ENCODE peak calls at places on chromosome 12, in six cellular contexts. One of them, this sample, is unnamed.
A peak's percentile ranks its signal among the peaks of the same experiment; 100 is the strongest.

GRCh38 chr12:111359231-111359913 is 9.5 kb downstream of the PHETA1 start:
- DNase-seq in endothelial cell of umbilical vein: no peak
- DNase-seq in K562: no peak
- DNase-seq in A549: no peak
- DNase-seq in HepG2: no peak
- DNase-seq in GM12878: no peak
- DNase-seq in this sample: peak; percentile 85

GRCh38 chr12:124592050-124592449 is 24.6 kb upstream of the NCOR2 start:
- DNase-seq in endothelial cell of umbilical vein: peak; percentile 78
- DNase-seq in K562: no peak
- DNase-seq in A549: no peak
- DNase-seq in HepG2: no peak
- DNase-seq in GM12878: no peak
- DNase-seq in this sample: no peak

GRCh38 chr12:27456618-27457017 is 10.1 kb downstream of the SMCO2 start:
- DNase-seq in endothelial cell of umbilical vein: no peak
- DNase-seq in K562: no peak
- DNase-seq in A549: no peak
- DNase-seq in HepG2: peak; percentile 8
- DNase-seq in GM12878: no peak
- DNase-seq in this sample: no peak

GRCh38 chr12:121467638-121468403 is 67.9 kb downstream of the RNF34 start:
- DNase-seq in endothelial cell of umbilical vein: peak; percentile 18
- DNase-seq in K562: no peak
- DNase-seq in A549: peak; percentile 25
- DNase-seq in HepG2: no peak
- DNase-seq in GM12878: no peak
- DNase-seq in this sample: no peak

GRCh38 chr12:6928703-6929407 is 1.1 kb downstream of the ATN1 start:
- DNase-seq in endothelial cell of umbilical vein: no peak
- DNase-seq in K562: no peak
- DNase-seq in A549: no peak
- DNase-seq in HepG2: no peak
- DNase-seq in GM12878: no peak
- DNase-seq in this sample: no peak

GRCh38 chr12:111074965-111075364 is 154.6 kb upstream of the MYL2 start:
- DNase-seq in endothelial cell of umbilical vein: no peak
- DNase-seq in K562: no peak
- DNase-seq in A549: no peak
- DNase-seq in HepG2: no peak
- DNase-seq in GM12878: no peak
- DNase-seq in this sample: no peak

GRCh38 chr12:48198619-48198973 is 4.5 kb downstream of the OR10AD1 start:
- DNase-seq in endothelial cell of umbilical vein: no peak
- DNase-seq in K562: peak; percentile 32
- DNase-seq in A549: no peak
- DNase-seq in HepG2: no peak
- DNase-seq in GM12878: no peak
- DNase-seq in this sample: no peak

GRCh38 chr12:111088409-111088808 is 168.0 kb upstream of the MYL2 start:
- DNase-seq in endothelial cell of umbilical vein: no peak
- DNase-seq in K562: no peak
- DNase-seq in A549: no peak
- DNase-seq in HepG2: no peak
- DNase-seq in GM12878: no peak
- DNase-seq in this sample: no peak

GRCh38 chr12:109934026-109934425 is 34.0 kb downstream of the TCHP start:
- DNase-seq in endothelial cell of umbilical vein: peak; percentile 19
- DNase-seq in K562: no peak
- DNase-seq in A549: peak; percentile 28
- DNase-seq in HepG2: no peak
- DNase-seq in GM12878: no peak
- DNase-seq in this sample: no peak

GRCh38 chr12:125131958-125132357 is 66.7 kb downstream of the AACS start:
- DNase-seq in endothelial cell of umbilical vein: no peak
- DNase-seq in K562: no peak
- DNase-seq in A549: no peak
- DNase-seq in HepG2: no peak
- DNase-seq in GM12878: no peak
- DNase-seq in this sample: peak; percentile 76

GRCh38 chr12:108363165-108363564 is 24.1 kb upstream of the CMKLR1 start:
- DNase-seq in endothelial cell of umbilical vein: no peak
- DNase-seq in K562: no peak
- DNase-seq in A549: no peak
- DNase-seq in HepG2: no peak
- DNase-seq in GM12878: no peak
- DNase-seq in this sample: no peak

GRCh38 chr12:2970744-2971143 is 11.5 kb downstream of the TEAD4 start:
- DNase-seq in endothelial cell of umbilical vein: no peak
- DNase-seq in K562: no peak
- DNase-seq in A549: no peak
- DNase-seq in HepG2: no peak
- DNase-seq in GM12878: no peak
- DNase-seq in this sample: no peak

GRCh38 chr12:119730381-119730780 is 62.4 kb downstream of the PRKAB1 start:
- DNase-seq in endothelial cell of umbilical vein: no peak
- DNase-seq in K562: no peak
- DNase-seq in A549: no peak
- DNase-seq in HepG2: no peak
- DNase-seq in GM12878: no peak
- DNase-seq in this sample: no peak

GRCh38 chr12:95574799-95575452 is 23.6 kb upstream of the USP44 start:
- DNase-seq in endothelial cell of umbilical vein: peak; percentile 65
- DNase-seq in K562: peak; percentile 22
- DNase-seq in A549: peak; percentile 50
- DNase-seq in HepG2: peak; percentile 31
- DNase-seq in GM12878: no peak
- DNase-seq in this sample: peak; percentile 45

GRCh38 chr12:47188576-47189441 is 109.0 kb upstream of the AMIGO2 start:
- DNase-seq in endothelial cell of umbilical vein: peak; percentile 41
- DNase-seq in K562: no peak
- DNase-seq in A549: no peak
- DNase-seq in HepG2: no peak
- DNase-seq in GM12878: no peak
- DNase-seq in this sample: no peak

DNA sequence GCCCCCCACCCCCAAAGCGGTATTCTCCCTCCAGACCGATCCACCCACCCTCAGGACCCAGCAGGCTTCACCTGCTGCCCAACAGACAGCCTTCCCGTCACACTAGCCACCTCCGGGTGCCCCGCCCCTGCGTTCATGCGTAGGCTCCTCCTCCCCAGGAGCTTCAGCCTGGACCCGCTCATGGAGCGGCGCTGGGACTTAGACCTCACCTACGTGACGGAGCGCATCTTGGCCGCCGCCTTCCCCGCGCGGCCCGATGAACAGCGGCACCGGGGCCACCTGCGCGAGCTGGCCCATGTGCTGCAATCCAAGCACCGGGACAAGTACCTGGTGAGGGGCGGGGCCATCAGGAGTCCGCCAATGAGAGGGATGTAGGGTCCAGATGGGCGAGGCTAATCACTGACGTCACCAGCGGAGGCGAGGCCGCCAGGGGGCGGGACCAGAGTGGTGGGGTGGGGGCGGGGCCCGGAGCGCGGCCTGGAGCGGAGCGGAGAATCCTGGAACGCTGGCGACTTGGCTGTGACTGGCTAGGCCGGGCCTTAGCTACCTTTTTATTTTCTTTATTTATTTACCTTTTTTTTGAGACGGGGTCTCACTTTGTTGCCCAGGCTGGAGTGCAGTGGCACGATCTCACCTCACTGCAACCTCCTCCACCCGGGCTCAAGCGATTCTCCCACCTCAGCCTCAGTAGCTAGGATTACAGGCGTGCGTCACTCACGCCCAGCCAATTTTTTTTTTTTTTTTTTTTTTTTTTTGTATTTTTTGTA is 4.4 kb downstream of the TNS2 start:
- DNase-seq in endothelial cell of umbilical vein: peak; percentile 90
- DNase-seq in K562: peak; percentile 94
- DNase-seq in A549: peak; percentile 86
- DNase-seq in HepG2: peak; percentile 83
- DNase-seq in GM12878: peak; percentile 61
- DNase-seq in this sample: peak; percentile 63
- TF ChIP-seq POLR2A in endothelial cell of umbilical vein: peak; percentile 60
- TF ChIP-seq POLR2A in K562: peak; percentile 80
- TF ChIP-seq POLR2A in A549: peak; percentile 50
- TF ChIP-seq POLR2A in HepG2: no peak
- TF ChIP-seq POLR2A in GM12878: peak; percentile 67
- TF ChIP-seq POLR2A in this sample: no peak

GRCh38 chr12:104672501-104673265 is 215.9 kb downstream of the CHST11 start:
- DNase-seq in endothelial cell of umbilical vein: no peak
- DNase-seq in K562: no peak
- DNase-seq in A549: peak; percentile 19
- DNase-seq in HepG2: no peak
- DNase-seq in GM12878: no peak
- DNase-seq in this sample: peak; percentile 39

GRCh38 chr12:104672096-104672445 is 215.3 kb downstream of the CHST11 start:
- DNase-seq in endothelial cell of umbilical vein: no peak
- DNase-seq in K562: no peak
- DNase-seq in A549: no peak
- DNase-seq in HepG2: no peak
- DNase-seq in GM12878: no peak
- DNase-seq in this sample: peak; percentile 50

GRCh38 chr12:104673294-104674062 is 216.7 kb downstream of the CHST11 start:
- DNase-seq in endothelial cell of umbilical vein: no peak
- DNase-seq in K562: no peak
- DNase-seq in A549: no peak
- DNase-seq in HepG2: no peak
- DNase-seq in GM12878: no peak
- DNase-seq in this sample: no peak

GRCh38 chr12:104671407-104672095 is 214.8 kb downstream of the CHST11 start:
- DNase-seq in endothelial cell of umbilical vein: peak; percentile 94
- DNase-seq in K562: peak; percentile 36
- DNase-seq in A549: peak; percentile 89
- DNase-seq in HepG2: peak; percentile 53
- DNase-seq in GM12878: peak; percentile 88
- DNase-seq in this sample: peak; percentile 99

DNA sequence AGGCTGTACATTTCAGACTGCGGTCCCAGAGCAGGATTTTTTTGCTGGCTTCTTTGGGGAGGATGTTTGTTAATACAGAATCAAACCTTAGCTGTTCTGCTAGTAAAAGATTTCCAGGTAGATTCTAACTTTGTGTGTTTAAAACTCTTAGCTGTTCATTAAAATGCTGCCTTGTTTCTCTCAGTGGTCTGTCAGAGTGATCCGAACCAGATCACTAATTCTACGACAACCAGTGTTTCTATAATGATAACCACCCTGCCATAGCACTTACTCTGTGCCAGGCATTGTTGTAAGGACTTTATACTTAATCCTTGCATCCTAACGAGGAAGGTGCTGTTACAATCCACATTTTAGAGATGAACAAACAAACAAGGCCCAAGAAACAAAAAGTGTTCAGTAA is 217.3 kb downstream of the CHST11 start:
- DNase-seq in endothelial cell of umbilical vein: no peak
- DNase-seq in K562: no peak
- DNase-seq in A549: no peak
- DNase-seq in HepG2: no peak
- DNase-seq in GM12878: no peak
- DNase-seq in this sample: no peak
- TF ChIP-seq MYC in endothelial cell of umbilical vein: no peak
- TF ChIP-seq MYC in K562: no peak
- TF ChIP-seq MYC in A549: no peak
- TF ChIP-seq MYC in HepG2: no peak
- TF ChIP-seq MYC in GM12878: no peak
- TF ChIP-seq MYC in this sample: no peak

GRCh38 chr12:70508178-70508577 is 129.1 kb downstream of the PTPRB start:
- DNase-seq in endothelial cell of umbilical vein: peak; percentile 51
- DNase-seq in K562: no peak
- DNase-seq in A549: no peak
- DNase-seq in HepG2: peak; percentile 7
- DNase-seq in GM12878: no peak
- DNase-seq in this sample: no peak

GRCh38 chr12:70507442-70507841 is 129.8 kb downstream of the PTPRB start:
- DNase-seq in endothelial cell of umbilical vein: peak; percentile 94
- DNase-seq in K562: no peak
- DNase-seq in A549: no peak
- DNase-seq in HepG2: no peak
- DNase-seq in GM12878: no peak
- DNase-seq in this sample: no peak

GRCh38 chr12:70513441-70513840 is 123.8 kb downstream of the PTPRB start:
- DNase-seq in endothelial cell of umbilical vein: no peak
- DNase-seq in K562: no peak
- DNase-seq in A549: no peak
- DNase-seq in HepG2: no peak
- DNase-seq in GM12878: no peak
- DNase-seq in this sample: no peak
- TF ChIP-seq CTCF in endothelial cell of umbilical vein: no peak
- TF ChIP-seq CTCF in K562: no peak
- TF ChIP-seq CTCF in A549: no peak
- TF ChIP-seq CTCF in HepG2: no peak
- TF ChIP-seq CTCF in GM12878: no peak
- TF ChIP-seq CTCF in this sample: no peak

GRCh38 chr12:92551853-92552397 is 150.9 kb upstream of the PLEKHG7 start:
- DNase-seq in endothelial cell of umbilical vein: no peak
- DNase-seq in K562: no peak
- DNase-seq in A549: peak; percentile 26
- DNase-seq in HepG2: no peak
- DNase-seq in GM12878: peak; percentile 98
- DNase-seq in this sample: peak; percentile 46
- TF ChIP-seq POLR2A in endothelial cell of umbilical vein: no peak
- TF ChIP-seq POLR2A in K562: no peak
- TF ChIP-seq POLR2A in A549: no peak
- TF ChIP-seq POLR2A in HepG2: no peak
- TF ChIP-seq POLR2A in GM12878: peak; percentile 57
- TF ChIP-seq POLR2A in this sample: no peak

GRCh38 chr12:81296556-81297305 is 218.9 kb downstream of the ACSS3 start:
- DNase-seq in endothelial cell of umbilical vein: peak; percentile 9
- DNase-seq in K562: no peak
- DNase-seq in A549: no peak
- DNase-seq in HepG2: no peak
- DNase-seq in GM12878: no peak
- DNase-seq in this sample: peak; percentile 1
- TF ChIP-seq MYC in endothelial cell of umbilical vein: no peak
- TF ChIP-seq MYC in K562: no peak
- TF ChIP-seq MYC in A549: no peak
- TF ChIP-seq MYC in HepG2: no peak
- TF ChIP-seq MYC in GM12878: no peak
- TF ChIP-seq MYC in this sample: no peak